ENCODE peak calls at places on chromosome 11, in four cellular contexts. L, U, F and I are unnamed samples.
A peak's percentile ranks its signal among the peaks of the same experiment; 100 is the strongest.

GRCh38 chr11:105862736-105863367 is 159.2 kb downstream of the MSANTD4 start:
- DNase-seq in U (no peak), F (no peak), L (no peak), I (no peak)

GRCh38 chr11:70191495-70192140 is 11.5 kb upstream of the FADD start:
- DNase-seq in U (peak; percentile 73), L (peak; percentile 75), F (peak; percentile 66), I (peak; percentile 34)

GRCh38 chr11:106524446-106524845 is 447.0 kb downstream of the AASDHPPT start:
- DNase-seq in U (no peak), F (no peak), L (no peak), I (no peak)

GRCh38 chr11:1760351-1761109 is 3.2 kb downstream of the CTSD start:
- DNase-seq in U (no peak), L (no peak), F (peak; percentile 51), I (no peak)

GRCh38 chr11:19988598-19988997 is 171.7 kb downstream of the DBX1 start:
- DNase-seq in L (peak; percentile 45), F (peak; percentile 65), U (peak; percentile 51), I (peak; percentile 90)

GRCh38 chr11:43358670-43359431 is at the start of gene TTC17:
- DNase-seq in U (peak; percentile 91), L (peak; percentile 94), F (peak; percentile 92), I (peak; percentile 77)

GRCh38 chr11:34525098-34525497 is 11.5 kb upstream of the ELF5 start:
- DNase-seq in L (no peak), F (no peak), U (no peak), I (no peak)

GRCh38 chr11:10641314-10642206 is 52.0 kb downstream of the IRAG1 start:
- DNase-seq in U (no peak), F (no peak), L (no peak), I (no peak)

GRCh38 chr11:46666982-46667590 is 33.3 kb downstream of the ARHGAP1 start:
- DNase-seq in F (peak; percentile 69), L (peak; percentile 71), U (no peak), I (no peak)

GRCh38 chr11:13486926-13487660 is 8.7 kb downstream of the PTH start:
- DNase-seq in F (peak; percentile 23), L (peak; percentile 44), U (no peak), I (no peak)

GRCh38 chr11:124902616-124903015 is 5.0 kb upstream of the ROBO4 start:
- DNase-seq in U (no peak), L (no peak), F (no peak), I (no peak)

GRCh38 chr11:120098503-120099054 is 39.3 kb downstream of the TRIM29 start:
- DNase-seq in F (no peak), U (no peak), L (no peak), I (no peak)

GRCh38 chr11:125085301-125086081 is 22.4 kb downstream of the SLC37A2 start:
- DNase-seq in F (no peak), U (no peak), L (peak; percentile 25), I (no peak)

GRCh38 chr11:110797453-110797852 is 85.2 kb upstream of the ARHGAP20 start:
- DNase-seq in L (no peak), U (no peak), F (no peak), I (peak; percentile 30)

GRCh38 chr11:64859542-64860414 is 15.3 kb upstream of the CDC42BPG start:
- DNase-seq in F (no peak), L (no peak), U (no peak), I (no peak)

GRCh38 chr11:11155962-11156815 is 196.9 kb downstream of the CSNK2A3 start:
- DNase-seq in F (no peak), U (no peak), L (no peak), I (no peak)

GRCh38 chr11:8867856-8868705 is 42.9 kb upstream of the AKIP1 start:
- DNase-seq in U (no peak), L (no peak), F (no peak), I (peak; percentile 44)

GRCh38 chr11:13721760-13722159 is 53.3 kb downstream of the FAR1 start:
- DNase-seq in L (no peak), F (no peak), U (no peak), I (peak; percentile 2)

GRCh38 chr11:64598797-64599697 is 8.0 kb downstream of the SLC22A12 start:
- DNase-seq in L (peak; percentile 26), U (no peak), F (no peak), I (no peak)

GRCh38 chr11:113645593-113646349 is 60.3 kb downstream of the TMPRSS5 start:
- DNase-seq in L (no peak), F (no peak), U (no peak), I (no peak)

GRCh38 chr11:126751242-126751641 is 249.3 kb downstream of the KIRREL3 start:
- DNase-seq in F (no peak), U (no peak), L (no peak), I (no peak)

GRCh38 chr11:7538023-7538422 is 24.2 kb downstream of the PPFIBP2 start:
- DNase-seq in U (no peak), L (no peak), F (peak; percentile 61), I (no peak)

GRCh38 chr11:93484716-93485115 is 58.5 kb downstream of the SMCO4 start:
- DNase-seq in F (no peak), L (no peak), U (no peak), I (no peak)

GRCh38 chr11:32888805-32889204 is 3.8 kb upstream of the QSER1 start:
- DNase-seq in U (no peak), L (no peak), F (no peak), I (no peak)

GRCh38 chr11:60129853-60130252 is 41.4 kb downstream of the MS4A2 start:
- DNase-seq in L (no peak), U (no peak), F (no peak), I (no peak)

GRCh38 chr11:71188073-71188472 is 64.3 kb downstream of the SHANK2 start:
- DNase-seq in L (no peak), U (no peak), F (no peak), I (no peak)

GRCh38 chr11:19853901-19854300 is 141.3 kb downstream of the NAV2 start:
- DNase-seq in L (no peak), U (no peak), F (no peak), I (no peak)

GRCh38 chr11:114099392-114100178 is 40.1 kb downstream of the ZBTB16 start:
- DNase-seq in L (no peak), U (no peak), F (no peak), I (no peak)

GRCh38 chr11:65491614-65492386 is 7.0 kb upstream of the MALAT1 start:
- DNase-seq in L (peak; percentile 70), F (no peak), U (peak; percentile 94), I (peak; percentile 93)

GRCh38 chr11:134412508-134413333 is 679 bp upstream of the B3GAT1 start:
- DNase-seq in L (peak; percentile 44), F (no peak), U (no peak), I (no peak)

GRCh38 chr11:27497284-27497866 is 9.2 kb downstream of the LIN7C start:
- DNase-seq in L (no peak), F (no peak), U (no peak), I (peak; percentile 9)

GRCh38 chr11:65726660-65727059 is 6.1 kb upstream of the RNASEH2C start:
- DNase-seq in U (no peak), F (no peak), L (no peak), I (no peak)

GRCh38 chr11:13091373-13091772 is 82.3 kb downstream of the RASSF10 start:
- DNase-seq in L (no peak), U (no peak), F (no peak), I (peak; percentile 91)

DNA sequence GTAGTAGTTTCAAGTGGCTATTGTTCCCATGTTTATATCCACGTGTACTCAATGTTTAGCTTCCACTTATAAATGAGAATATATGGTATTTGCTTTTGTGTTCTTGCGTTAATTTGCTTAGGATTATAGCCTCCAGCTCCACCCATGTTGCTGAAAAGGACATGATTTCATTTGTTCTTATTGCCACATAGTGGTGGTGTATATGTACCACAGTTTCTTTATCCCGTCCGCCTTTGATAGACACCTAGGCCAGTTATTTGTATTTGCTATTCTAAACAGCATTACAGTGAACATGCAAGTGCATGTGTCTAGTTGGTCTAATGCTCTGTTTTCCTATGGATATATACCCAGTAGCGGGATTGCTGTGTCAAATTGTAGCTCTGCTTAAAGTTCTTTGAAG is 6.8 kb downstream of the OR51B2 start:
- DNase-seq in U (no peak), L (no peak), F (no peak), I (no peak)
- TF ChIP-seq CTCF in U (no peak), L (no peak), F (no peak), I (no peak)

DNA sequence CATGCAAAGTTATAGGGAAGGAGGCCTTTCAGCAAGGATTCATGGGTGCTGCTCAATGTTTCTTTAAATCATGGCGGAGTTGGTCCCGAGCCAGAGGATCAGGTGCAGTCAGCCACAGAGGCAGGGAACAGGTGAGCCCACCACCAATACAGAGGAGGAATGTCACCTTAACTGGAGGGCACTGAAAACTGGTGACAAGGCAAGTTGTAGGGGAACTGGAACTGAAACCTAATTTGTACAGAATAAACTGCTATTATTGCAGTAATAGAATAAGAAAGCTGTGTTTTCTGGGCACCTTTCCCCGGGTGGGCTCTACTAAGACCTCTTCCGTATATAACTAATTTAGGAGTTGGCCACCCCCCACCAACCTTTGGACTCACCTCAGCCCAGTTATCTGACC is 296.0 kb upstream of the NARS2 start:
- DNase-seq in F (no peak), L (no peak), U (no peak), I (no peak)
- H3K27ac ChIP-seq in F (no peak overlapping the region), L (no peak overlapping the region), U (no peak overlapping the region), I (no peak overlapping the region)

DNA sequence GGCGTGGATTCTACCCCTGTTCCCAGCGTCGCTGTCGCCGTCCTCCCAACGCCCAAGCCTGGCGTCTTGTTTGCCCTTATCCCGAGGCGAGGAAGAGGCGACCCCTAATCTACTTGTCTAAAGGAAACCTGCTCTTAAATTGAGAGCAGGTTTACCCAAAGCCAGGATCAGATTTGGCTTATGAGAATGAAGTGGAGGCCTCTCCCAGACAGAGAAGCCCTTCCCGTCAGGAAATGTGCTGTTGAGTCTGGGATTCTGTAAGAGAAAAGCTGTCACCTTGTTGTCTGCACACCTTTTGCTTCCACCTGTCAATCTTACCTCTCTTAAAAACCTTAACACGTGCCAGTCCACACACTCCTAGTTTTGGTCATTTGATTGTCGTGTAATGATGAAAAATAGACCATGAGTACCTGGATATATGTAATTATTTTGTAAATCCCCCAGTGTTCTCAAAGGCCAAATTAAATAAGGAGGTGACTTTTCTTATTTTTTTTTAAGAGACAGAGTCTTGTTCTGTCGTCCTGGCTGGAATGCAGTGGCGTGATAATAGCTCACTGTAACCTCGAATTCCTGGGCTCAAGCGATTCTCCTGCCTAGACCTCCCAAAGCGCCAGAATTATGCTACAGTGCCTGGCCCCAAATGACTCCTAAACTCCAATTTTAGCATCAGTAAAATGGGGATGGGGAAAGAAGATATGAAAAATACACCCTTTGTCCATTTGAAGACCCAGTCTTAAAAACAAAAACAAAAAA is 627 bp downstream of the GTF2H1 start:
- DNase-seq in U (no peak), L (no peak), F (no peak), I (no peak)
- H3K4me1 ChIP-seq in U (peaks cover 11% of the 10 kb centered on the region), L (peaks cover 8% of the 10 kb centered on the region), F (peaks cover 8% of the 10 kb centered on the region), I (peaks cover 17% of the 10 kb centered on the region)

DNA sequence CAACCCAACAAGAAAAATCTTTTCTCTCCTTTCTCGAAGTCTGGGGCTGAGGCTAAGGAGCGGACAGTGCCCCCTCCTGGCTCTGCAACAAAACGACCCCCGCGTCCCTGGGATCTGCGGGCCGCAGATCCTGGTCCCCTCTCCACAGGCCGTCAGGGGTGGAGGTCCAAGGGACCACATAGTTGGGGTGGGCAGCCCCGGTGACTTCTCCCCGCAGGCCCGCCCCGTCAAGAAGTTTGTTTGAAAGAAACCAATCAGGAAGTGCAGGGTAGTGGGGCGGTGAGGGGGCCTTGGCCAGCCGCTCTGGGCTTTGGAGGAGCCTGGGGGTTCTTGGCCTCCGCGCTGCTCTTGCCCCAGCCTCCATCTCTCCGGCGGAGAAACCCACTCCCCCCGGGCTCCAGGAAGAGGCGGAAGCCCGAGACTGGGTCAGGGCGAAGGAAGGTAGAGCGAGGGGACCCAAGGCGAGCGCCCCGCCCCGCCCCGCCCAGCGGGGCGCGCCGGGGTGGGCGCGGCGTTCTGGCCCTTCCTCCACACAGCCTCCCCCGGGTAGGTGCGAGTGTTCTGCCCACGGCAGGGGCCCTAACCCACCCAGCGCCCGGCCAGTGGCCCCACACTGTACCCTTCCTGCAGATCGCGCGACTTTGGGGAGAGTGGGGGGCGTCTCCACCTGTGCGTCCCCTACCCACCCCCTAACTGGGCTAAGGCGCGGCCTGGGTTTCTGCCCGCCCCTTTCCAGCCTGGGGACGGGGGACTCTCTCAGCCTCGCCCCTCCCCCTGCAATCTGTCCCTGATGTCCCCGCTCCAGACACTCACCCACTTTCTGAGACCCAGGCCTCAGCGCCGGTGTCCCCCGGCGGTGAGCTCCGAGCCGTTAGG is 1.3 kb downstream of the TP53I11 start:
- DNase-seq in U (peak; percentile 18), F (peak; percentile 42), L (no peak), I (no peak)
- TF ChIP-seq CTCF in U (no peak), F (peak; percentile 53), L (no peak), I (peak; percentile 63)